ENCODE peak calls at places on chromosomes 16 and 17, in five cellular contexts. U is Caco-2, W is IMR-90, G is uterus, E is left ventricle myocardium inferior. L is an unnamed sample.

GRCh38 chr17:17737938-17738894 is 57.0 kb downstream of the RAI1 start:
- DNase-seq in U (no peak), W (no peak), G (no peak), E (no peak), L (no peak)

GRCh38 chr16:55480228-55480655 is 1.2 kb downstream of the MMP2 start:
- DNase-seq in U (no peak), W (peak), G (peak), E (peak), L (peak)

GRCh38 chr17:43952351-43952723 is 1.4 kb downstream of the PYY start:
- DNase-seq in U (no peak), W (no peak), G (no peak), E (no peak), L (no peak)

GRCh38 chr16:85613609-85614337 is 651 bp downstream of the GSE1 start:
- DNase-seq in U (peak), W (no peak), G (peak), E (peak), L (no peak)

GRCh38 chr16:2025878-2026460 is 733 bp upstream of the NHERF2 start:
- DNase-seq in U (no peak), W (no peak), G (no peak), E (no peak), L (no peak)

GRCh38 chr16:61382435-61382834 is 653.8 kb downstream of the CDH8 start:
- DNase-seq in U (no peak), W (no peak), G (no peak), E (no peak), L (no peak)

GRCh38 chr17:35540589-35541404 is 3.3 kb upstream of the SLFN12L start:
- DNase-seq in U (no peak), W (peak), G (no peak), E (peak), L (peak)

GRCh38 chr17:2309338-2310143 is 5.8 kb downstream of the SRR start:
- DNase-seq in U (no peak), W (peak), G (no peak), E (no peak), L (peak)

GRCh38 chr17:6711081-6711674 is 2.0 kb downstream of the SLC13A5 start:
- DNase-seq in U (no peak), W (no peak), G (no peak), E (no peak), L (no peak)

GRCh38 chr17:10041287-10041612 is 136.2 kb upstream of the RCVRN start:
- DNase-seq in U (no peak), W (no peak), G (no peak), E (no peak), L (no peak)

GRCh38 chr17:78557598-78558039 is 19.6 kb downstream of the DNAH17 start:
- DNase-seq in U (no peak), W (peak), G (no peak), E (no peak), L (peak)

GRCh38 chr17:65797809-65798208 is 236.4 kb upstream of the AXIN2 start:
- DNase-seq in U (no peak), W (no peak), G (no peak), E (no peak), L (peak)
- TF ChIP-seq CTCF in U (peak), W (no peak), G (no peak), E (peak), L (peak)

DNA sequence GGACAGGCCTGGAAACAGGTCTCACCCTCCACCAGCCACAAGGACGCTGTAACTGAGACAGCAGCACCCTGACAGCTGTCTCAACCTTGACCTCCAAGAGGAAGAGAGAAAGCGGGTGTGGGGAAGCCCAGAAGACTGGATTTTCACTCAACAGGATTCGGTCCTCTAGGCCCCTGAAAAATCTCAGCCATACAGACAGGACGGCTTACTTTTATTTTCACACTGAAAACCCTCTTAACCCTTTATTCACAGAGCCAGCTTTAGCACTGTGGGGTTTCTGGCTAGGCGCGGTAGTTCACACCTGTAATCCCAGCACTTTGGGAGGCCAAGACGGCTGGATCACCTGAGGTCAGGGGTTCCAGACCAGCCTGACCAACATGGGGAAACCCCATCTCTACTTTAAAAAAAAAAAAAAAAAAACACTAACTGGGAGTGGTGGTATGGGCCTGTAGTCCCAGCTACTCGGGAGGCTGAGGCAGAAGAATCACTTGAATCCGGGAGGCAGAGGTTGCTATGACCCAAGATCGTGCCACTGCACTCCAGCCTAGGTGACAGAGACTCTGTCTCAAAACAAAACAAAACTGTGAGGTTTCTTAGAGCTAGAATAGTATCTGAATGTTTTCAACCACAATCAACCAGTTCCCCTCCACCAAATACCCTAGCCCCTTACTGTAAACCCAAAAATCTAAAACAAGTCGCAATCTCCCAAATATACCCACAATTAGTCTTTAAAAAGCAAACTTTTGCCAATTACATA is 5.3 kb downstream of the ANKRD11 start:
- DNase-seq in U (no peak), W (no peak), G (no peak), E (no peak), L (no peak)
- H3K4me3 ChIP-seq in U (no peak), W (no peak), G (no peak), E (no peak), L (no peak)

GRCh38 chr16:17155936-17156335 is 314.8 kb downstream of the XYLT1 start:
- DNase-seq in U (no peak), W (no peak), G (no peak), E (no peak), L (no peak)

GRCh38 chr16:17161034-17161433 is 309.7 kb downstream of the XYLT1 start:
- DNase-seq in U (no peak), W (no peak), G (no peak), E (no peak), L (no peak)

GRCh38 chr16:17159616-17160015 is 311.1 kb downstream of the XYLT1 start:
- DNase-seq in U (no peak), W (no peak), G (no peak), E (no peak), L (no peak)

GRCh38 chr16:17162560-17162959 is 308.2 kb downstream of the XYLT1 start:
- DNase-seq in U (no peak), W (no peak), G (no peak), E (no peak), L (peak)

DNA sequence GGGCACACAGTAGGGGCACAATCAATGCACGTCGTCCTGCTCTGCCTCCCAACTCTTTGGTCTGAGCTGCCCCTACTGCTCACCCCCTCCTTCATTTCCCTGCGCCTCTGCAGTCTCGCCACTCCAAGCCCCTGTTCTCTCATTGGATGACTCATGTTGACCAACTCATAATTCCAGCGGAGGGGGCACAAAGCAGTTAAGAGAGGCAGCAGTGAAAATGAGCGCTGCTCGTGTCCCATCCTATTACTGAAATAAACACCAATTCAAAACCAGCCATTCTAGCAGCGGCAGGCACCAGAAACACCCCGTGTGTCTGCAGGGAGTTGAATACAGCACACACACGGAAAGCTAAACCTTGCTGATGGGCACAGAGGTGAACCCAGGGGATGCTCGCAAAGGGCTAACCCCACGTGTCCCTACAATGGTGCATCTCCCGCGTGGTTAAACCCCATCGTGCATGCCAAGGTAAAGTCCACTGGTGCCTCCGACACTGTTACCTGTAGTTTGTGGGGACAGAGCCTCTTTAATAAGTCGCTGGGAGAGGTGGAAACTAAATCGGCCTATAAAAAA is 310.4 kb downstream of the XYLT1 start:
- DNase-seq in U (no peak), W (peak), G (no peak), E (no peak), L (no peak)
- TF ChIP-seq CTCF in U (no peak), W (no peak), G (no peak), E (no peak), L (no peak)

GRCh38 chr16:54285414-54286066 is 1.0 kb downstream of the IRX3 start:
- DNase-seq in U (peak), W (no peak), G (no peak), E (peak), L (peak)

GRCh38 chr16:54286330-54287017 is at the start of gene IRX3:
- DNase-seq in U (peak), W (peak), G (peak), E (peak), L (peak)

GRCh38 chr16:54287018-54287757 is 601 bp upstream of the IRX3 start:
- DNase-seq in U (no peak), W (no peak), G (no peak), E (peak), L (no peak)

GRCh38 chr16:54284931-54285413 is 1.6 kb downstream of the IRX3 start:
- DNase-seq in U (no peak), W (no peak), G (no peak), E (no peak), L (peak)

GRCh38 chr16:54286067-54286329 is 589 bp downstream of the IRX3 start:
- DNase-seq in U (no peak), W (no peak), G (no peak), E (no peak), L (no peak)
- H3K4me3 ChIP-seq in U (peak), W (peak), G (peak), E (peak), L (peak)

GRCh38 chr17:4366312-4367063 is at the start of gene UBE2G1:
- DNase-seq in U (peak), W (peak), G (peak), E (peak), L (peak)
- TF ChIP-seq CTCF in U (no peak), W (peak), G (no peak), E (peak), L (no peak)